ENCODE peak calls at places on chromosomes 12 and 14, in five cellular contexts. E, K, L, P and I are unnamed samples.

GRCh38 chr14:72463291-72463866 is 430.5 kb downstream of the DPF3 start:
- DNase-seq in E (no peak), K (no peak), L (peak), P (peak), I (peak)

GRCh38 chr12:6148061-6148460 is 23.6 kb upstream of the VWF start:
- DNase-seq in E (no peak), K (no peak), L (no peak), P (no peak), I (no peak)

GRCh38 chr12:64883264-64884163 is 59.1 kb downstream of the TBC1D30 start:
- DNase-seq in E (no peak), K (no peak), L (no peak), P (no peak), I (no peak)

GRCh38 chr12:3137268-3137761 is 60.1 kb downstream of the TSPAN9 start:
- DNase-seq in E (peak), K (no peak), L (peak), P (peak), I (no peak)

GRCh38 chr12:22543246-22544037 is 900 bp downstream of the C2CD5 start:
- DNase-seq in E (peak), K (peak), L (peak), P (no peak), I (no peak)

GRCh38 chr14:79515158-79515557 is 696.1 kb downstream of the DIO2 start:
- DNase-seq in E (no peak), K (no peak), L (no peak), P (peak), I (no peak)

GRCh38 chr14:88189040-88189839 is 133.8 kb downstream of the KCNK10 start:
- DNase-seq in E (peak), K (peak), L (peak), P (peak), I (peak)

GRCh38 chr14:32370720-32371119 is 41.6 kb downstream of the AKAP6 start:
- DNase-seq in E (no peak), K (no peak), L (peak), P (peak), I (no peak)

GRCh38 chr12:14259481-14260010 is 105.9 kb upstream of the ATF7IP start:
- DNase-seq in E (no peak), K (no peak), L (no peak), P (no peak), I (no peak)

GRCh38 chr12:14260011-14260993 is 105.2 kb upstream of the ATF7IP start:
- DNase-seq in E (peak), K (peak), L (peak), P (peak), I (peak)

GRCh38 chr12:14257734-14258467 is 107.6 kb upstream of the ATF7IP start:
- DNase-seq in E (peak), K (peak), L (peak), P (peak), I (peak)

GRCh38 chr12:14257303-14257733 is 108.2 kb upstream of the ATF7IP start:
- DNase-seq in E (no peak), K (no peak), L (no peak), P (no peak), I (no peak)

DNA sequence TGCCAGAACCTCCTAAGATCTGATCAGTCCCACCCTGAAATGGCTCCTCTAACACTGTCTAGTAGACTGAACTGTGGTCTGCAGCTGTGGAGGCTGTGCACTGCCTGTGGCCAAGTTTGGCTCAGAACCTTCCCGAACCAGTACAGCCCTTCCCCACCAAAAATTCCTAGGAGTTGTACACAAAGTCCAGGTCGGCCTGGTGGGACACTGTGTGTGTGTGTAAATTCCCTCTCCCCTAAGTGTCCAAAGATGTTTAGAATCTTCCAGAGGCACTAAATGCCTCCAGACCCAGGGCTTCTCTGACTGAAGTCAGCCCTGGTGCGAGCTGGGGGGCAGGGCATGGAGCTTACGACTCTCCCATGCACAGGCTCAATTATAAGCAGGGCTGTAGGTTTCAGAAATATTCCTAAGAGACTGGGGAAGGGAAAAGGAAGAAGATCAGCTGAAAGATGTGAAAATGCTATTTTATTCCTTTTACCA is 107.0 kb upstream of the ATF7IP start:
- DNase-seq in E (no peak), K (no peak), L (peak), P (no peak), I (no peak)
- H3K18ac ChIP-seq in E (peak), K (peak), L (peak), P (peak), I (peak)

GRCh38 chr14:100902792-100903191 is 730 bp downstream of the RTL1 start:
- DNase-seq in E (peak), K (no peak), L (no peak), P (no peak), I (no peak)

GRCh38 chr14:100905166-100905565 is 1.6 kb upstream of the RTL1 start:
- DNase-seq in E (peak), K (no peak), L (no peak), P (no peak), I (no peak)

GRCh38 chr14:100904307-100905019 is 941 bp upstream of the RTL1 start:
- DNase-seq in E (peak), K (peak), L (no peak), P (peak), I (no peak)

GRCh38 chr14:100902295-100902694 is 1.2 kb downstream of the RTL1 start:
- DNase-seq in E (peak), K (no peak), L (no peak), P (no peak), I (no peak)

GRCh38 chr14:100903672-100904185 is at the start of gene RTL1:
- DNase-seq in E (peak), K (no peak), L (no peak), P (no peak), I (no peak)
- H3K4me2 ChIP-seq in E (peak), K (peak), L (no peak), P (peak), I (peak)

GRCh38 chr12:124753230-124753595 is 110.5 kb downstream of the SCARB1 start:
- DNase-seq in E (no peak), K (no peak), L (no peak), P (no peak), I (no peak)

GRCh38 chr12:124755801-124756148 is 107.9 kb downstream of the SCARB1 start:
- DNase-seq in E (no peak), K (no peak), L (no peak), P (no peak), I (no peak)

GRCh38 chr12:124753993-124754392 is 109.7 kb downstream of the SCARB1 start:
- DNase-seq in E (no peak), K (no peak), L (no peak), P (no peak), I (no peak)

GRCh38 chr12:124754949-124755800 is 108.5 kb downstream of the SCARB1 start:
- DNase-seq in E (no peak), K (no peak), L (peak), P (peak), I (no peak)

DNA sequence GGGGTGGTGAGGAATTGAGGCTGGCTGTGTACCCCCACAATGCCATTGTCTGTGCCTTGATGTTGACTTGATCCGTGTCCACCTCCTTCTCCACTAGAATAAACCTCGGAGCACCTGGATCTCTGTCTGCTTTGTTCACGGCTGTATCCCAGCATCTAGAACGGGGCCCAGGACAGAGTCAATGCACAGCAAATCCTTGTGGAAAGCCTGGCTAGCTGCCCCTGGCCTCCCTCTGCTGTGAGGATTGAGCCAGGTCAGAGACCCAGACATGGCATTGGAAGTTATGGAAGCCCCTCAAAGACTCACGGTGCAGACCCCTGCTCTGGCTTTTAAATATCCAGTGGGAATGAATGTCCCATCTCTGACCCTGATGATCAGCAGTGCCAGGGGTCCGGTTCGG is 109.2 kb downstream of the SCARB1 start:
- DNase-seq in E (no peak), K (no peak), L (no peak), P (no peak), I (no peak)
- H3K14ac ChIP-seq in E (no peak), K (no peak), L (peak), P (no peak), I (no peak)

DNA sequence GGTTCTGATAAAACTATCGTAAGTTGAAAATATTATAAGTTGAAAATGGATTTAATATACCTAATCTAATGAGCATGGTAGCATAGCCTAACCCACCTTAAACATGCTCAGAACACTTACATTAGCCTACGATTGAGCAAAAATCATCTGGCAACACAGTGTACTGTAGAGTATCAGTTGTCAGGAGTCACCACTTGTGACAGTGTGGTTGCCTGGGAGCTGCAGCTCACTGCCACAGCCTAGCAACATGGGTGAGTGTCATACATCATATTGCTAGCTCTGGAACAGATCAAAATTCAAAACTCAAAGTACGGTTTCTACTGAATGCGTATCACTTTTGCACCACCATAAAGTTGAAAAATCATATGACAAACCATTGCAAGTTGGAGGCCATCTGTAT is 203.5 kb downstream of the ATXN7L3B start:
- DNase-seq in E (no peak), K (no peak), L (no peak), P (no peak), I (no peak)
- H3K18ac ChIP-seq in E (no peak), K (no peak), L (no peak), P (no peak), I (no peak)

GRCh38 chr14:52268191-52269061 is 928 bp downstream of the PTGDR start:
- DNase-seq in E (peak), K (peak), L (peak), P (peak), I (no peak)
- H3K4me2 ChIP-seq in E (peak), K (peak), L (peak), P (peak), I (peak)